ENCODE peak calls at places on chromosomes 12 and 14, in nine cellular contexts. R is brain microvascular endothelial cell; X is DMS79; M is T47D; J is GM23338; B is stimulated activated CD4-positive, alpha-beta T cell treated with anti-CD3 and anti-CD28 coated beads, Interleukin-1b, Interleukin-23, amount 100 ng/mL, for 24 hours; S is erythroblast; T is fibroblast of the conjunctiva; Y is iris pigment epithelial cell. C is an unnamed sample.

GRCh38 chr12:26787125-26787495 is 45.9 kb downstream of the ITPR2 start:
- DNase-seq in J (no peak), R (peak; percentile 71), T (peak; percentile 26), M (no peak), X (no peak), Y (peak; percentile 83), S (no peak), B (no peak), C (no peak)

GRCh38 chr12:122060069-122060468 is 18.5 kb upstream of the MLXIP start:
- DNase-seq in J (no peak), R (no peak), B (no peak), T (no peak), S (no peak), X (no peak), M (no peak), Y (no peak), C (no peak)

GRCh38 chr12:2023365-2023764 is 19.1 kb upstream of the DCP1B start:
- DNase-seq in B (no peak), J (peak; percentile 38), T (no peak), X (no peak), S (no peak), Y (no peak), R (no peak), M (peak; percentile 56), C (no peak)

GRCh38 chr14:43169722-43170121 is 1337.4 kb downstream of the FSCB start:
- DNase-seq in R (no peak), S (no peak), M (no peak), X (no peak), B (no peak), T (no peak), J (no peak), Y (no peak), C (no peak)

GRCh38 chr12:104670439-104671406 is 214.0 kb downstream of the CHST11 start:
- DNase-seq in X (no peak), R (no peak), B (no peak), T (no peak), M (no peak), S (no peak), J (no peak), Y (no peak), C (peak; percentile 52)

GRCh38 chr14:105888151-105888550 is 361.8 kb downstream of the TMEM121 start:
- DNase-seq in T (no peak), S (no peak), Y (no peak), M (no peak), B (no peak), J (no peak), X (no peak), R (no peak), C (no peak)

GRCh38 chr12:83827860-83828259 is 1084.7 kb downstream of the SLC6A15 start:
- DNase-seq in S (no peak), M (no peak), X (no peak), R (no peak), T (peak; percentile 60), B (no peak), J (peak; percentile 76), Y (peak; percentile 18), C (peak; percentile 10)

GRCh38 chr14:49766839-49767238 is 1.1 kb upstream of the KLHDC2 start:
- DNase-seq in R (no peak), M (peak; percentile 66), Y (peak; percentile 8), X (peak; percentile 40), J (no peak), B (no peak), T (no peak), S (peak; percentile 41), C (no peak)

GRCh38 chr14:56216631-56217379 is 98.6 kb downstream of the PELI2 start:
- DNase-seq in R (no peak), X (peak; percentile 51), Y (peak; percentile 47), S (peak; percentile 54), M (peak; percentile 20), T (no peak), J (no peak), B (no peak), C (no peak)

GRCh38 chr12:65121049-65121955 is at the start of gene WIF1:
- DNase-seq in B (peak; percentile 4), M (peak; percentile 41), Y (no peak), J (peak; percentile 92), S (peak; percentile 25), X (no peak), T (no peak), R (no peak), C (peak; percentile 29)

GRCh38 chr12:123121670-123122069 is 29.2 kb downstream of the PITPNM2 start:
- DNase-seq in R (no peak), Y (no peak), J (no peak), S (no peak), T (no peak), M (no peak), B (no peak), X (no peak), C (no peak)

GRCh38 chr12:66200110-66200509 is 11.1 kb downstream of the IRAK3 start:
- DNase-seq in T (no peak), X (no peak), S (no peak), B (no peak), Y (no peak), M (no peak), J (no peak), R (no peak), C (no peak)

GRCh38 chr14:60303745-60304144 is 54.7 kb downstream of the PPM1A start:
- DNase-seq in T (no peak), S (no peak), Y (no peak), B (no peak), J (no peak), R (no peak), M (no peak), X (no peak), C (no peak)

GRCh38 chr14:90300649-90301048 is 31.1 kb downstream of the NRDE2 start:
- DNase-seq in Y (peak; percentile 55), X (no peak), B (no peak), S (peak; percentile 36), J (no peak), M (peak; percentile 37), T (no peak), R (no peak), C (no peak)

GRCh38 chr12:50257226-50258166 is 25.8 kb downstream of the LIMA1 start:
- DNase-seq in R (peak; percentile 73), T (no peak), M (peak; percentile 61), S (no peak), X (no peak), Y (peak; percentile 60), J (no peak), B (no peak), C (peak; percentile 44)

GRCh38 chr12:121494093-121494787 is 86.6 kb downstream of the KDM2B start:
- DNase-seq in S (peak; percentile 45), T (peak; percentile 20), B (peak; percentile 41), J (peak; percentile 78), X (no peak), Y (peak; percentile 24), M (peak; percentile 59), R (peak; percentile 9), C (peak; percentile 57)

GRCh38 chr12:95096852-95097251 is 23.4 kb upstream of the NR2C1 start:
- DNase-seq in M (peak; percentile 46), J (no peak), T (no peak), S (no peak), B (no peak), R (no peak), X (no peak), Y (peak; percentile 65), C (peak; percentile 51)

GRCh38 chr12:85626031-85626781 is 210.0 kb downstream of the RASSF9 start:
- DNase-seq in T (peak; percentile 44), B (no peak), X (no peak), Y (peak; percentile 92), S (peak; percentile 5), M (no peak), R (peak; percentile 64), J (no peak), C (peak; percentile 19)

GRCh38 chr12:219891-220352 is 6.0 kb upstream of the SLC6A12 start:
- DNase-seq in Y (peak; percentile 38), T (no peak), R (peak; percentile 48), M (peak; percentile 81), B (peak; percentile 22), S (peak; percentile 81), J (peak; percentile 96), X (no peak), C (peak; percentile 88)

GRCh38 chr12:113551563-113551962 is 79.9 kb upstream of the LHX5 start:
- DNase-seq in X (no peak), B (no peak), S (no peak), T (no peak), M (no peak), Y (no peak), J (no peak), R (no peak), C (no peak)

GRCh38 chr12:27922591-27923139 is 49.9 kb downstream of the PTHLH start:
- DNase-seq in B (no peak), S (no peak), T (peak; percentile 49), Y (peak; percentile 74), X (peak; percentile 58), J (no peak), R (peak; percentile 43), M (no peak), C (no peak)